ENCODE peak calls at places on chromosomes 6 and 20, in five cellular contexts. O is cardiac muscle cell, V is left ventricle myocardium inferior, H is PC-9, U is HCT116. I is an unnamed sample. For H3K9me3, the result is how much of the 10 kb centered on the place peaks cover.

GRCh38 chr6:79872986-79873385 is 74.4 kb downstream of the ELOVL4 start:
- DNase-seq in O (no peak), V (no peak), H (peak), U (no peak), I (no peak)

GRCh38 chr20:20002101-20002998 is 14.8 kb upstream of the NAA20 start:
- DNase-seq in O (no peak), V (no peak), H (no peak), U (no peak), I (no peak)

GRCh38 chr20:45704969-45705637 is at the start of gene WFDC10B:
- DNase-seq in O (no peak), V (no peak), H (peak), U (no peak), I (no peak)

GRCh38 chr6:126650931-126651330 is 311.0 kb downstream of the CENPW start:
- DNase-seq in O (no peak), V (no peak), H (no peak), U (no peak), I (no peak)

GRCh38 chr20:7980332-7981046 is 39.1 kb downstream of the TMX4 start:
- DNase-seq in O (peak), V (no peak), H (no peak), U (peak), I (no peak)

GRCh38 chr6:67200626-67201403 is 1434.3 kb upstream of the ADGRB3 start:
- DNase-seq in O (no peak), V (no peak), H (no peak), U (no peak), I (no peak)

GRCh38 chr6:125357515-125358256 is 55.9 kb upstream of the HDDC2 start:
- DNase-seq in O (no peak), V (peak), H (no peak), U (no peak), I (no peak)

GRCh38 chr20:22576273-22576672 is 8.1 kb downstream of the FOXA2 start:
- DNase-seq in O (no peak), V (no peak), H (no peak), U (no peak), I (no peak)

GRCh38 chr6:165963750-165964149 is 203.9 kb downstream of the TBXT start:
- DNase-seq in O (no peak), V (no peak), H (no peak), U (no peak), I (no peak)

GRCh38 chr6:136754820-136755219 is 37.5 kb downstream of the MAP3K5 start:
- DNase-seq in O (no peak), V (no peak), H (no peak), U (no peak), I (no peak)

GRCh38 chr6:20771427-20771826 is 237.2 kb downstream of the CDKAL1 start:
- DNase-seq in O (peak), V (no peak), H (no peak), U (no peak), I (no peak)

GRCh38 chr6:111992851-111993250 is 61.1 kb upstream of the CCN6 start:
- DNase-seq in O (no peak), V (no peak), H (no peak), U (no peak), I (no peak)

GRCh38 chr6:20699402-20699801 is 165.1 kb downstream of the CDKAL1 start:
- DNase-seq in O (no peak), V (no peak), H (no peak), U (no peak), I (no peak)

GRCh38 chr6:125728739-125729138 is 20.7 kb upstream of the HEY2 start:
- DNase-seq in O (peak), V (no peak), H (peak), U (no peak), I (no peak)

GRCh38 chr6:99736302-99736701 is 129.7 kb downstream of the PRDM13 start:
- DNase-seq in O (no peak), V (no peak), H (no peak), U (peak), I (no peak)

GRCh38 chr20:22795897-22796296 is 211.5 kb upstream of the FOXA2 start:
- DNase-seq in O (no peak), V (peak), H (peak), U (peak), I (peak)

GRCh38 chr6:115986026-115986425 is 74.7 kb downstream of the FRK start:
- DNase-seq in O (no peak), V (no peak), H (no peak), U (no peak), I (no peak)

GRCh38 chr6:137917518-137917917 is 50.5 kb downstream of the TNFAIP3 start:
- DNase-seq in O (no peak), V (no peak), H (no peak), U (no peak), I (no peak)

GRCh38 chr20:47099749-47100515 is 205.3 kb downstream of the EYA2 start:
- DNase-seq in O (no peak), V (peak), H (peak), U (no peak), I (peak)

GRCh38 chr20:37226889-37227288 is 34.7 kb downstream of the GHRH start:
- DNase-seq in O (no peak), V (peak), H (no peak), U (no peak), I (peak)

GRCh38 chr20:51926670-51927305 is 124.5 kb upstream of the SALL4 start:
- DNase-seq in O (no peak), V (no peak), H (peak), U (no peak), I (no peak)

GRCh38 chr20:44836596-44837120 is 26.3 kb upstream of the RIMS4 start:
- DNase-seq in O (no peak), V (no peak), H (no peak), U (no peak), I (no peak)

GRCh38 chr6:157223021-157223430 is 100.3 kb downstream of the TMEM242 start:
- DNase-seq in O (no peak), V (no peak), H (no peak), U (no peak), I (no peak)

GRCh38 chr6:83600531-83600930 is 88.2 kb downstream of the PRSS35 start:
- DNase-seq in O (no peak), V (no peak), H (no peak), U (no peak), I (no peak)

GRCh38 chr6:13431861-13432465 is 55.4 kb downstream of the GFOD1 start:
- DNase-seq in O (no peak), V (no peak), H (no peak), U (no peak), I (no peak)
- H3K4me3 ChIP-seq in O (no peak), V (no peak), H (no peak), U (no peak), I (no peak)

DNA sequence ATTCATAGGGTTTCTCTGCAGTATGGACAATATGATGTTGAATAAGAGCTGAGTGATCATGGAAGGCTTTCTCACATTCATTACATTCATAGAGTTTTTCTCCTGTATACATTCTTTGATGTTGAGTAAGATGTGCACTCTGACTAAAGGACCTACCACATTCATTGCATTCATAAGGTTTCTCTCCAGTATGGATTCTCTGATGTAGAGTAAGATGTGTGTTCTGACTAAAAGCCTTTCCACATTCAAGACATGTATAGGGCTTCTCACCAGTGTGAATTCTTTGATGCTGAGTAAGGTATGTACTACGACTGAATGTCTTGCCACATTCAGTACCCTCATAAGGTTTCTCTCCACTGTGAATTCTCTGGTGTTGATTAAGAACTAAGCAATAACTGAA is 29.3 kb upstream of the ZNF391 start:
- DNase-seq in O (no peak), V (no peak), H (no peak), U (no peak), I (no peak)
- H3K9me3 ChIP-seq in O (under half), V (half or more), H (under half), U (under half), I (under half)

GRCh38 chr20:38841570-38841969 is 36.1 kb downstream of the PPP1R16B start:
- DNase-seq in O (no peak), V (no peak), H (no peak), U (no peak), I (no peak)

GRCh38 chr20:38840053-38840893 is 34.8 kb downstream of the PPP1R16B start:
- DNase-seq in O (no peak), V (no peak), H (no peak), U (no peak), I (no peak)

GRCh38 chr20:38839563-38839962 is 34.1 kb downstream of the PPP1R16B start:
- DNase-seq in O (no peak), V (no peak), H (no peak), U (no peak), I (no peak)

GRCh38 chr20:38842017-38842416 is 36.5 kb downstream of the PPP1R16B start:
- DNase-seq in O (no peak), V (no peak), H (no peak), U (no peak), I (no peak)

DNA sequence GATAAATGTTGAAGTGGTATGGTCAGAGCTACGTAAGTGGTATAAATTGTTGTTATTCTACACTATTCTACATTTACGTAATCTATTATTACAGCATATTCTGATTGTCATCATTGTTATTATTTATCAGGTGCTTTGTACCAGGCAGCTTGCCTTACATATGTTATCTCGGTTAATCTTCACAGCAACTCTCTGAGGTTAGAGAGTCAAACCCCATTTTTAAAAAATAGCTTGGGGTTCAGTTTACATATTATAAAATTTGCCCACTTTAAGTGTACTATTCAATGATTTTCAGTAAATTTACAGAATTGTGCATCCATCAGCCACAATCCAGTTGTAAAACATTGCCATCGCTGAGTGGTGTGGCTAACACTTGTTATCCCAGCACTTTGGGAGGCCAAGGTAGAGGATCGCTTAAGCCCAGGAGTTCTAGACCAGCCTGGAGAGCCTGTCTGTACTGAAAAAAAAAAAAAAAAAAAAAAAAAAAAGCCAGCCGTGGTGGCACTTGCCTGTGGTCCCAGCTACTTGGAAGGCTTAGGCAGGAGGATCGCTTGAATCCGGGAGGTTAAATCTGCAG is 35.5 kb downstream of the PPP1R16B start:
- DNase-seq in O (no peak), V (no peak), H (no peak), U (no peak), I (no peak)
- H3K27ac ChIP-seq in O (no peak), V (no peak), H (no peak), U (no peak), I (no peak)

GRCh38 chr6:31495580-31495979 is 2.4 kb upstream of the MICB start:
- DNase-seq in O (no peak), V (no peak), H (peak), U (no peak), I (no peak)

GRCh38 chr6:31497595-31498476 is at the start of gene MICB:
- DNase-seq in O (peak), V (peak), H (peak), U (peak), I (peak)

GRCh38 chr6:31493875-31494694 is 3.9 kb upstream of the MICB start:
- DNase-seq in O (peak), V (peak), H (peak), U (peak), I (peak)

DNA sequence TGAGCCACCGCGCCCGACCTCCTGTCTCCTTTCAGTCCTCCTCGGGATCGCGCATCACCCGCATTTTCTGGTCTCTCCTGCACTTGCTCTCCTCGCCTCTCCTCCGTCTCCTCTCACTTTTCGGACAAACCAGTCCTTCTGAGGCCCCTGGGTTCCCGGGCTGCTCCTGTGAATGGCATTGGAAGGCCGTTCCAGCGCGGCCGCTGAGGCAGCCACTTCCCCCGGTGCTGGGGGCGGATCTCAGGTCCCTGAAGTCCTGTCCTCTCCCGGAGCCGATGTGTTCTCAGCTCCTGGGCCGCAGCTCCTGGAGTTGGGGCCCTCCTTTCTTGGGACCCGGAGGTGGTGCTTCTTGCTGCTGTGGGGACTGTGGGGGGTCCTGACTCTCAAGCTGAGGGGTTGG is 803 bp downstream of the MICB start:
- DNase-seq in O (peak), V (no peak), H (no peak), U (no peak), I (no peak)
- H3K4me3 ChIP-seq in O (no peak), V (peak), H (peak), U (peak), I (no peak)

I was measured in sigmoid colon.